ENCODE peak calls at places on chromosome 21, in seven cellular contexts. R, J, X, G, P, U and L are unnamed samples.

GRCh38 chr21:16587141-16587570 is 857.4 kb downstream of the USP25 start:
- DNase-seq in R (no peak), J (no peak), X (no peak), G (peak; percentile 77), P (peak; percentile 54), U (no peak), L (peak; percentile 75)

GRCh38 chr21:44846485-44847260 is 26.8 kb downstream of the PTTG1IP start:
- DNase-seq in R (peak; percentile 50), J (peak; percentile 36), X (no peak), G (peak; percentile 85), P (peak; percentile 71), U (no peak), L (peak; percentile 85)

GRCh38 chr21:33434770-33435360 is 31.7 kb downstream of the IFNGR2 start:
- DNase-seq in R (peak; percentile 25), J (peak; percentile 11), X (no peak), G (no peak), P (no peak), U (no peak), L (no peak)

GRCh38 chr21:41877901-41878830 is 978 bp downstream of the PRDM15 start:
- DNase-seq in R (peak; percentile 42), J (peak; percentile 35), X (peak; percentile 22), G (no peak), P (no peak), U (peak; percentile 31), L (no peak)

GRCh38 chr21:44801468-44802395 is at the start of gene UBE2G2:
- DNase-seq in R (peak; percentile 90), J (peak; percentile 81), X (peak; percentile 82), G (peak; percentile 87), P (peak; percentile 85), U (peak; percentile 71), L (peak; percentile 95)

GRCh38 chr21:39527067-39527595 is 75.4 kb downstream of the SH3BGR start:
- DNase-seq in R (no peak), J (no peak), X (no peak), G (no peak), P (no peak), U (no peak), L (no peak)

GRCh38 chr21:42317341-42317741 is 2.1 kb upstream of the TFF3 start:
- DNase-seq in R (no peak), J (no peak), X (no peak), G (no peak), P (no peak), U (no peak), L (no peak)

GRCh38 chr21:43805275-43805800 is 16.0 kb downstream of the RRP1 start:
- DNase-seq in R (no peak), J (no peak), X (no peak), G (no peak), P (no peak), U (no peak), L (no peak)

GRCh38 chr21:34992736-34993135 is 56.4 kb downstream of the RUNX1 start:
- DNase-seq in R (no peak), J (no peak), X (no peak), G (peak; percentile 86), P (peak; percentile 71), U (no peak), L (peak; percentile 88)

GRCh38 chr21:26177187-26177586 is 6.6 kb upstream of the APP start:
- DNase-seq in R (no peak), J (no peak), X (no peak), G (no peak), P (peak; percentile 45), U (no peak), L (no peak)

GRCh38 chr21:44089001-44089911 is 17.9 kb upstream of the PWP2 start:
- DNase-seq in R (no peak), J (peak; percentile 18), X (peak; percentile 45), G (peak; percentile 41), P (no peak), U (no peak), L (peak; percentile 71)

GRCh38 chr21:39381009-39381408 is 32.1 kb upstream of the HMGN1 start:
- DNase-seq in R (no peak), J (no peak), X (no peak), G (no peak), P (no peak), U (no peak), L (no peak)

GRCh38 chr21:45932922-45933502 is 48.6 kb upstream of the COL6A1 start:
- DNase-seq in R (no peak), J (no peak), X (no peak), G (no peak), P (no peak), U (no peak), L (no peak)

GRCh38 chr21:36510911-36511310 is 31.0 kb upstream of the CLDN14 start:
- DNase-seq in R (no peak), J (no peak), X (no peak), G (no peak), P (no peak), U (no peak), L (no peak)

GRCh38 chr21:43815107-43815742 is 25.8 kb downstream of the RRP1 start:
- DNase-seq in R (no peak), J (no peak), X (no peak), G (no peak), P (no peak), U (peak; percentile 52), L (no peak)

GRCh38 chr21:17802568-17802967 is 16.6 kb downstream of the C21orf91 start:
- DNase-seq in R (no peak), J (no peak), X (no peak), G (no peak), P (no peak), U (no peak), L (no peak)